ENCODE peak calls at places on chromosomes 4 and X, in five cellular contexts. L is left ventricle myocardium inferior; O is cardiac muscle cell; E is CD8-positive, alpha-beta T cell; R is GM23248. T is an unnamed sample.

GRCh38 chr4:187124311-187124710 is 400.7 kb upstream of the FAT1 start:
- DNase-seq in R (no peak), E (no peak), O (no peak), L (no peak), T (no peak)

GRCh38 chrX:155434906-155435743 is 23.3 kb downstream of the F8A3 start:
- DNase-seq in L (peak; percentile 14), E (no peak), R (peak; percentile 5), O (peak; percentile 0), T (no peak)

GRCh38 chr4:25937801-25938200 is 23.8 kb downstream of the SMIM20 start:
- DNase-seq in O (peak; percentile 82), E (no peak), R (peak; percentile 68), L (no peak), T (no peak)

GRCh38 chr4:125762537-125762936 is 447.8 kb downstream of the FAT4 start:
- DNase-seq in L (no peak), E (no peak), O (no peak), R (peak; percentile 9), T (no peak)

GRCh38 chr4:158958489-158959270 is 144.2 kb upstream of the RAPGEF2 start:
- DNase-seq in L (no peak), R (peak; percentile 33), O (peak; percentile 3), E (no peak), T (no peak)

GRCh38 chr4:98564847-98565246 is 93.6 kb downstream of the TSPAN5 start:
- DNase-seq in L (no peak), O (no peak), R (no peak), E (no peak), T (no peak)

GRCh38 chr4:22508376-22508775 is 7.5 kb downstream of the ADGRA3 start:
- DNase-seq in R (no peak), O (no peak), E (no peak), L (no peak), T (no peak)

GRCh38 chrX:21940356-21940829 is at the start of gene SMS:
- DNase-seq in O (peak; percentile 82), L (peak; percentile 79), E (peak; percentile 7), R (peak; percentile 87), T (no peak)

GRCh38 chr4:129264008-129264657 is 168.2 kb downstream of the C4orf33 start:
- DNase-seq in L (no peak), R (no peak), O (no peak), E (no peak), T (no peak)

GRCh38 chrX:150774798-150775568 is 81.8 kb downstream of the MTMR1 start:
- DNase-seq in R (no peak), O (no peak), L (no peak), E (no peak), T (no peak)

GRCh38 chrX:111086521-111087127 is 9.4 kb upstream of the PAK3 start:
- DNase-seq in O (no peak), E (no peak), R (no peak), L (no peak), T (no peak)

GRCh38 chr4:79253930-79254329 is 71.9 kb downstream of the NAA11 start:
- DNase-seq in L (no peak), R (no peak), O (no peak), E (no peak), T (no peak)

GRCh38 chr4:140135529-140136021 is 18.4 kb downstream of the MAML3 start:
- DNase-seq in E (no peak), L (peak; percentile 55), O (peak; percentile 63), R (peak; percentile 36), T (peak; percentile 13)

GRCh38 chr4:56871357-56871993 is 36.2 kb upstream of the REST start:
- DNase-seq in E (no peak), L (no peak), R (no peak), O (peak; percentile 48), T (no peak)

GRCh38 chr4:2944091-2944482 is 19.1 kb downstream of the NOP14 start:
- DNase-seq in L (no peak), E (no peak), O (no peak), R (no peak), T (no peak)

GRCh38 chrX:150573702-150574101 is 5.3 kb downstream of the MTM1 start:
- DNase-seq in O (no peak), R (no peak), L (no peak), E (no peak), T (no peak)

GRCh38 chr4:91280551-91281290 is 1023.0 kb upstream of the GRID2 start:
- DNase-seq in O (no peak), E (no peak), L (no peak), R (no peak), T (no peak)

GRCh38 chrX:18674417-18674787 is 2.5 kb upstream of the RS1 start:
- DNase-seq in L (peak; percentile 23), R (no peak), O (no peak), E (peak; percentile 0), T (no peak)

GRCh38 chr4:116603096-116603495 is 482.3 kb downstream of the TRAM1L1 start:
- DNase-seq in E (no peak), R (no peak), L (no peak), O (no peak), T (no peak)

GRCh38 chrX:119763836-119764387 is 5.5 kb downstream of the SOWAHD start:
- DNase-seq in E (no peak), O (no peak), L (no peak), R (no peak), T (no peak)

GRCh38 chr4:20253799-20254409 is 2.2 kb downstream of the SLIT2 start:
- DNase-seq in R (peak; percentile 66), O (peak; percentile 60), L (peak; percentile 33), E (no peak), T (no peak)

GRCh38 chr4:54101190-54102041 is 1.5 kb downstream of the GSX2 start:
- DNase-seq in E (no peak), O (no peak), R (no peak), L (no peak), T (no peak)

GRCh38 chr4:34731045-34731444 is 1513.3 kb downstream of the ARAP2 start:
- DNase-seq in R (no peak), E (no peak), L (no peak), O (peak; percentile 6), T (no peak)

GRCh38 chr4:7158081-7158750 is 34.1 kb upstream of the SORCS2 start:
- DNase-seq in O (no peak), L (no peak), R (no peak), E (no peak), T (no peak)

GRCh38 chr4:182880387-182881356 is 36.5 kb downstream of the DCTD start:
- DNase-seq in E (no peak), O (peak; percentile 59), R (no peak), L (peak; percentile 57), T (no peak)

GRCh38 chrX:72347366-72347765 is 41.7 kb upstream of the CITED1 start:
- DNase-seq in E (no peak), L (peak; percentile 15), O (peak; percentile 61), R (no peak), T (no peak)

GRCh38 chr4:104017213-104017612 is 297.4 kb upstream of the TACR3 start:
- DNase-seq in R (no peak), E (no peak), L (no peak), O (no peak), T (no peak)

GRCh38 chr4:52995341-52996030 is 133.4 kb downstream of the RASL11B start:
- DNase-seq in O (peak; percentile 67), L (no peak), R (peak; percentile 42), E (no peak), T (no peak)

GRCh38 chr4:23889368-23889767 is 479 bp downstream of the PPARGC1A start:
- DNase-seq in O (no peak), R (peak; percentile 15), E (no peak), L (no peak), T (no peak)

GRCh38 chrX:13699183-13699826 is 10.4 kb downstream of the RAB9A start:
- DNase-seq in R (peak; percentile 74), E (no peak), L (no peak), O (no peak), T (no peak)

GRCh38 chrX:63812826-63813225 is 27.8 kb upstream of the ARHGEF9 start:
- DNase-seq in R (no peak), E (no peak), O (no peak), L (no peak), T (no peak)

DNA sequence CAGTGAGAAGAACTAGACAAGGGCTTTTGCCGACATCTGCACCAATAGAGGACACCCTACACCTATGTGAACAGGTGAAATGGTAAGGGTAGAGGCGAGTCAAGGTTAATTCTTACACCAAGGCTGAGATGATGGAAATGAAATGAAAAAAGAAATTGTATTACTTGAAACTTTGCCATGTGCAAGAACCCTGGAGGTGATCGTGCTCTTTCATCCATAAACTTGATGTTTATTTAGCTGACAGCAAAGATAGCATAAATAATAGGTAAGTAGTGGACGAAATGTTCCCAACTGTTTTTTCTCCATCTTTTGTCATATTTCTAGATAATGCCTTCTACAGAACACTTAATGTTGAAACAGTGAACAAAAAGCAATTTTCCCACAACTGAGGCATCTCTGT is 162.5 kb downstream of the BANK1 start:
- DNase-seq in L (no peak), E (no peak), R (no peak), O (no peak), T (no peak)
- H3K27ac ChIP-seq in L (no peak overlapping the region), E (no peak overlapping the region), R (no peak overlapping the region), O (no peak overlapping the region), T (no peak overlapping the region)

GRCh38 chr4:803884-804283 is 22.0 kb downstream of the CPLX1 start:
- DNase-seq in E (no peak), L (no peak), R (no peak), O (no peak), T (no peak)

GRCh38 chr4:808860-809570 is 16.9 kb downstream of the CPLX1 start:
- DNase-seq in E (no peak), R (no peak), L (no peak), O (peak; percentile 19), T (no peak)

GRCh38 chr4:804804-805203 is 21.1 kb downstream of the CPLX1 start:
- DNase-seq in L (no peak), R (no peak), E (no peak), O (no peak), T (no peak)

GRCh38 chr4:807792-808191 is 18.1 kb downstream of the CPLX1 start:
- DNase-seq in L (no peak), E (no peak), R (no peak), O (no peak), T (no peak)
- H3K9me3 ChIP-seq in L (peaks cover 4% of the 10 kb centered on the region), E (no peaks in the 10 kb centered on the region), R (no peaks in the 10 kb centered on the region), O (no peaks in the 10 kb centered on the region), T (no peaks in the 10 kb centered on the region)

DNA sequence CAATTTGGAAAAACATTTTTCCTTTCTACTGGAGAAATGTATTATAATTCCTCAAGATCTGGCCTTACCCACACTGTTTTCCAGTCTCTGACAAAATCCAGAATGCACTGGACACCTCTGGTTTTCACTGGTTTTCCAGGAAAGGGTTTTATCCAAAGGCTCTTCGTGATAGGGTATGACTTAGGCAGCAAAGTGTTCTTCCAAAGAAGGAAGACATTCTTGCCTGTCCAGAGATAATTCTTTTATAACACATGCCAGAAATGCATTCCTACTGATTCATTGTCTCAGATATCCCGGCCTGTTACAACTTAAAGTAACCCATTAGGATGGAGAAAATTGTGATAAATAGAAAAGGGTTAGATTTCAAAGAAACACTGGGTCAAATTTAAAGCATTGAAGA is 2343.1 kb downstream of the PCDH7 start:
- DNase-seq in E (no peak), O (peak; percentile 89), R (peak; percentile 69), L (no peak), T (no peak)
- H3K27ac ChIP-seq in E (no peak overlapping the region), O (peak overlapping the region; percentile 10), R (peak overlapping the region; percentile 36), L (no peak overlapping the region), T (no peak overlapping the region)

DNA sequence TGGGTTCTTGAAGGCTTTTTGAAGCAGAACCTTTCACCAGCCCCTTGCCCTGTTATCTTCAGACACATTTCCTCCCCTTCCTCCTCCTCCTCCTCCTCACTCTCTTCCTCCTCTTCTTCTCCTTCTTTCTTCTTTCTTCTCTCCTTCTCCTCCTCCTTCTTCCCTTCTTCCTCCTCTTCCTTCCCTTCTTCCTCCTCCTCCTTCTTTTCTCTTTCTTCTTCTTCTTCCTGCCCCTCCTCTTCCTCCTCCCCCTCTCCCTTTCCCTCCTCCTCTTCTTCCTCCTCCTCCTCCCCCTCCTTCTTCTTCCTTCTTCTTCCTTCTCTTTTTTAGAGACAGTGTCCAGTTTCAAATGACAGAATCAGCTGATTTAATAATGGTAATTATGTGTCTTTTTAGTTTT is 226.0 kb downstream of the DKK2 start:
- DNase-seq in O (no peak), R (no peak), E (no peak), L (no peak), T (no peak)
- H3K9me3 ChIP-seq in O (no peaks in the 10 kb centered on the region), R (no peaks in the 10 kb centered on the region), E (no peaks in the 10 kb centered on the region), L (no peaks in the 10 kb centered on the region), T (no peaks in the 10 kb centered on the region)

T was measured in thoracic aorta.